ENCODE peak calls at places on chromosome 13, in eight cellular contexts. N is T-helper 22 cell, M is prostate gland, Q is GDM1, Z is uterus, J is endothelial cell, A is mucosa of gallbladder, P is A172. H is an unnamed sample.
A peak's percentile ranks its signal among the peaks of the same experiment; 100 is the strongest.

GRCh38 chr13:112680741-112681360 is 9.0 kb upstream of the ATP11A start:
- DNase-seq in N (no peak), M (no peak), Q (no peak), Z (no peak), J (no peak), A (no peak), P (no peak), H (peak; percentile 23)

GRCh38 chr13:45623516-45624090 is 8.1 kb upstream of the ERICH6B start:
- DNase-seq in N (no peak), M (no peak), Q (no peak), Z (no peak), J (no peak), A (no peak), P (no peak), H (no peak)

GRCh38 chr13:113160983-113161382 is 2.5 kb downstream of the PROZ start:
- DNase-seq in N (no peak), M (no peak), Q (no peak), Z (no peak), J (no peak), A (no peak), P (no peak), H (no peak)

GRCh38 chr13:91326156-91326555 is 21.3 kb upstream of the MIR17HG start:
- DNase-seq in N (no peak), M (no peak), Q (no peak), Z (no peak), J (no peak), A (no peak), P (no peak), H (no peak)

GRCh38 chr13:30898721-30899188 is 7.3 kb upstream of the MEDAG start:
- DNase-seq in N (no peak), M (no peak), Q (peak; percentile 18), Z (no peak), J (peak; percentile 23), A (no peak), P (peak; percentile 8), H (no peak)

GRCh38 chr13:98405107-98405571 is 171.8 kb downstream of the STK24 start:
- DNase-seq in N (no peak), M (no peak), Q (no peak), Z (no peak), J (no peak), A (no peak), P (no peak), H (no peak)

GRCh38 chr13:111924676-111925075 is 142.3 kb upstream of the SOX1 start:
- DNase-seq in N (no peak), M (no peak), Q (no peak), Z (no peak), J (no peak), A (no peak), P (no peak), H (no peak)

GRCh38 chr13:41645313-41645712 is 188.0 kb downstream of the RGCC start:
- DNase-seq in N (no peak), M (peak; percentile 43), Q (no peak), Z (peak; percentile 54), J (no peak), A (no peak), P (peak; percentile 2), H (peak; percentile 75)

GRCh38 chr13:45289936-45290563 is 50.9 kb downstream of the TPT1 start:
- DNase-seq in N (no peak), M (no peak), Q (no peak), Z (no peak), J (no peak), A (no peak), P (no peak), H (no peak)

GRCh38 chr13:29654384-29654783 is 58.9 kb upstream of the SLC7A1 start:
- DNase-seq in N (no peak), M (no peak), Q (no peak), Z (no peak), J (no peak), A (no peak), P (no peak), H (no peak)

GRCh38 chr13:90239130-90239529 is 1108.4 kb upstream of the MIR17HG start:
- DNase-seq in N (no peak), M (no peak), Q (no peak), Z (no peak), J (no peak), A (no peak), P (no peak), H (no peak)

GRCh38 chr13:39866722-39867121 is 211.3 kb downstream of the COG6 start:
- DNase-seq in N (no peak), M (no peak), Q (no peak), Z (no peak), J (no peak), A (no peak), P (no peak), H (no peak)

GRCh38 chr13:38045278-38046048 is 175.9 kb upstream of the TRPC4 start:
- DNase-seq in N (no peak), M (no peak), Q (peak; percentile 7), Z (no peak), J (peak; percentile 11), A (no peak), P (peak; percentile 26), H (no peak)

GRCh38 chr13:26873174-26873698 is 112.7 kb upstream of the GPR12 start:
- DNase-seq in N (no peak), M (no peak), Q (no peak), Z (no peak), J (no peak), A (no peak), P (no peak), H (no peak)

GRCh38 chr13:27174766-27175455 is 3.3 kb upstream of the USP12 start:
- DNase-seq in N (no peak), M (no peak), Q (no peak), Z (no peak), J (no peak), A (no peak), P (no peak), H (no peak)

GRCh38 chr13:91459485-91459884 is 61.1 kb downstream of the GPC5 start:
- DNase-seq in N (no peak), M (no peak), Q (no peak), Z (no peak), J (no peak), A (no peak), P (no peak), H (no peak)

GRCh38 chr13:83219832-83220231 is 662.4 kb downstream of the SLITRK1 start:
- DNase-seq in N (no peak), M (no peak), Q (no peak), Z (no peak), J (no peak), A (no peak), P (no peak), H (no peak)

GRCh38 chr13:69999875-70000274 is 107.8 kb upstream of the ATXN8OS start:
- DNase-seq in N (no peak), M (no peak), Q (no peak), Z (no peak), J (no peak), A (no peak), P (no peak), H (no peak)

H was measured in right lobe of liver.